ENCODE peak calls at places on chromosomes 6 and 20, in four cellular contexts. O is HepG2, N is K562, B is stomach. H is an unnamed sample.

GRCh38 chr6:45677381-45677992 is 299.8 kb upstream of the SUPT3H start:
- DNase-seq in B (peak; percentile 59), O (no peak), N (no peak), H (peak; percentile 55)

GRCh38 chr6:45880139-45880538 is 135.5 kb downstream of the CLIC5 start:
- DNase-seq in N (no peak), O (peak; percentile 56), B (no peak), H (no peak)

GRCh38 chr20:62307226-62308101 is 4.7 kb downstream of the ADRM1 start:
- DNase-seq in O (no peak), N (no peak), B (no peak), H (no peak)

GRCh38 chr20:22346716-22347115 is 237.7 kb downstream of the FOXA2 start:
- DNase-seq in B (no peak), N (no peak), O (peak; percentile 18), H (no peak)

GRCh38 chr20:58611236-58612020 is 39.7 kb upstream of the STX16 start:
- DNase-seq in B (peak; percentile 31), O (no peak), N (no peak), H (no peak)

GRCh38 chr6:72968704-72969103 is 256.6 kb downstream of the KHDC1L start:
- DNase-seq in O (no peak), B (no peak), N (no peak), H (no peak)

GRCh38 chr20:13554706-13555105 is 84.0 kb downstream of the TASP1 start:
- DNase-seq in N (no peak), B (no peak), O (no peak), H (no peak)

GRCh38 chr6:167925011-167925410 is 72.5 kb upstream of the KIF25 start:
- DNase-seq in B (no peak), N (no peak), O (no peak), H (no peak)

GRCh38 chr20:21106171-21106694 is at the start of gene LINC00237:
- DNase-seq in O (no peak), B (no peak), N (no peak), H (no peak)

GRCh38 chr6:159169557-159170332 is 545 bp downstream of the FNDC1 start:
- DNase-seq in O (no peak), N (no peak), B (no peak), H (no peak)

GRCh38 chr6:41454189-41454789 is 91.9 kb upstream of the FOXP4 start:
- DNase-seq in O (no peak), N (no peak), B (no peak), H (no peak)

GRCh38 chr20:58706975-58707681 is 14.5 kb downstream of the NPEPL1 start:
- DNase-seq in O (no peak), N (no peak), B (no peak), H (peak; percentile 4)

GRCh38 chr6:147217840-147218404 is 13.7 kb downstream of the STXBP5 start:
- DNase-seq in O (no peak), N (no peak), B (no peak), H (no peak)

GRCh38 chr6:135568366-135568765 is 70.8 kb upstream of the AHI1 start:
- DNase-seq in N (peak; percentile 45), B (peak; percentile 34), O (no peak), H (peak; percentile 10)

GRCh38 chr6:30042914-30043313 is 18.2 kb upstream of the POLR1H start:
- DNase-seq in B (no peak), N (no peak), O (no peak), H (no peak)

GRCh38 chr6:168123165-168123911 is 44.3 kb upstream of the FRMD1 start:
- DNase-seq in B (no peak), N (no peak), O (no peak), H (no peak)

GRCh38 chr20:40643891-40644290 is 45.1 kb downstream of the MAFB start:
- DNase-seq in N (no peak), B (no peak), O (no peak), H (no peak)

GRCh38 chr6:88641178-88641903 is 322.1 kb downstream of the RNGTT start:
- DNase-seq in O (no peak), N (no peak), B (no peak), H (no peak)

GRCh38 chr20:42191140-42191860 is 573.1 kb upstream of the CHD6 start:
- DNase-seq in B (no peak), N (peak; percentile 3), O (no peak), H (no peak)

GRCh38 chr6:49980898-49981297 is 11.5 kb upstream of the DEFB113 start:
- DNase-seq in O (no peak), B (no peak), N (peak; percentile 23), H (no peak)

GRCh38 chr6:141552463-141552862 is 580.3 kb upstream of the GJE1 start:
- DNase-seq in O (peak; percentile 89), N (no peak), B (no peak), H (no peak)

GRCh38 chr6:71082033-71082620 is 125.3 kb upstream of the B3GAT2 start:
- DNase-seq in B (no peak), O (no peak), N (no peak), H (no peak)

GRCh38 chr20:407953-408842 is at the start of gene RBCK1:
- DNase-seq in N (peak; percentile 85), B (peak; percentile 88), O (peak; percentile 85), H (peak; percentile 89)

GRCh38 chr6:53436904-53437303 is 88.2 kb upstream of the ELOVL5 start:
- DNase-seq in O (no peak), N (no peak), B (no peak), H (no peak)

DNA sequence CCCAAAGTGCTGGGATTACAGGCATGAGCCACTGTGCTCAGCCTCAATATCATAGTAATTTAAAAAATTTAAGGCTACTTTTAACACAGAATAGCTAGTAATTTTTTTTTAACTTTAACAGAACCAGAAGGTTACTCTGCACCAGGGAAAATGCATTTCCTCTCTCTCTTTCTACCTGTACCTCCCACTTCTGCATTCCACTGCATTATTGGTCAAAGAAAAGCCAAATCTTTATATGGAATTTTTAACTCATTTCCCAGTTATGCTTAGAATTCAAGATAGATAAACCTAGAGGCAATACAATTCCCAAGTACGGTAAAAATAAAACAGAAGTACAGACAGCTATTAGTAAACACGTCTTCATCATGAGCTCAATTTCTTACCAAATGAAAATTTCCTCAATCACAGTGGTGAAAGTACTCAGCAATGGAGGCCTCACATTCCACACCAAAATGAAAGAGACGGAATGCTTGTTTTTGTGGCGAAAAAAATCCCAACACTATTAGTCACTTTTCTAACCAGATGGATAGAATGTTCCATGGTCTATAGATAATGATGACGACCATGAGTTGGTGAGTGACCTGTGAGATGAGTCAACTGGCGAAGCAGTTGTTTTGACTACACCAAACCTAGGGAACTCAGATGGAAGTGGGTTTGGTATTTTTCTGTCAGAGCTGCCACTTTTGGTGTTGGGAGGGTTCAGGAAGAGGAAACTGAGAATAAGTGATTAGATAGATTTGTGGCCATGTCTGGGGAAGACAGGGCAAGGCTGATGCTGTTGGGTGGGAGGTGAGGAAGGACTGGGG is 104.7 kb upstream of the SGK1 start:
- DNase-seq in O (peak; percentile 20), N (peak; percentile 34), B (no peak), H (no peak)
- TF ChIP-seq EP300 in O (no peak), N (no peak), B (no peak), H (no peak)

GRCh38 chr6:31813463-31813849 is 1.6 kb downstream of the HSPA1L start:
- DNase-seq in N (no peak), B (no peak), O (no peak), H (no peak)
- H3K4me3 ChIP-seq in N (peak overlapping the region; percentile 29), B (peak overlapping the region; percentile 31), O (no peak overlapping the region), H (no peak overlapping the region)

GRCh38 chr6:90720404-90720803 is 133.5 kb upstream of the MAP3K7 start:
- DNase-seq in O (no peak), B (no peak), N (no peak), H (no peak)

GRCh38 chr6:90719321-90720195 is 132.7 kb upstream of the MAP3K7 start:
- DNase-seq in O (no peak), B (no peak), N (no peak), H (no peak)

GRCh38 chr6:90722648-90723047 is 135.8 kb upstream of the MAP3K7 start:
- DNase-seq in O (no peak), N (no peak), B (no peak), H (no peak)
- TF ChIP-seq POLR2A in O (no peak), N (no peak), B (no peak), H (no peak)

GRCh38 chr6:105836889-105837288 is 249.2 kb upstream of the PRDM1 start:
- DNase-seq in O (no peak), N (no peak), B (no peak), H (no peak)

GRCh38 chr6:105836379-105836778 is 249.8 kb upstream of the PRDM1 start:
- DNase-seq in N (no peak), O (no peak), B (no peak), H (no peak)

GRCh38 chr6:105832358-105832757 is 253.8 kb upstream of the PRDM1 start:
- DNase-seq in O (no peak), N (no peak), B (no peak), H (no peak)

GRCh38 chr6:105835373-105835772 is 250.8 kb upstream of the PRDM1 start:
- DNase-seq in B (no peak), N (peak; percentile 79), O (peak; percentile 31), H (peak; percentile 16)

GRCh38 chr6:105834548-105834947 is 251.6 kb upstream of the PRDM1 start:
- DNase-seq in O (no peak), N (no peak), B (no peak), H (no peak)
- TF ChIP-seq EP300 in O (no peak), N (no peak), B (no peak), H (no peak)

DNA sequence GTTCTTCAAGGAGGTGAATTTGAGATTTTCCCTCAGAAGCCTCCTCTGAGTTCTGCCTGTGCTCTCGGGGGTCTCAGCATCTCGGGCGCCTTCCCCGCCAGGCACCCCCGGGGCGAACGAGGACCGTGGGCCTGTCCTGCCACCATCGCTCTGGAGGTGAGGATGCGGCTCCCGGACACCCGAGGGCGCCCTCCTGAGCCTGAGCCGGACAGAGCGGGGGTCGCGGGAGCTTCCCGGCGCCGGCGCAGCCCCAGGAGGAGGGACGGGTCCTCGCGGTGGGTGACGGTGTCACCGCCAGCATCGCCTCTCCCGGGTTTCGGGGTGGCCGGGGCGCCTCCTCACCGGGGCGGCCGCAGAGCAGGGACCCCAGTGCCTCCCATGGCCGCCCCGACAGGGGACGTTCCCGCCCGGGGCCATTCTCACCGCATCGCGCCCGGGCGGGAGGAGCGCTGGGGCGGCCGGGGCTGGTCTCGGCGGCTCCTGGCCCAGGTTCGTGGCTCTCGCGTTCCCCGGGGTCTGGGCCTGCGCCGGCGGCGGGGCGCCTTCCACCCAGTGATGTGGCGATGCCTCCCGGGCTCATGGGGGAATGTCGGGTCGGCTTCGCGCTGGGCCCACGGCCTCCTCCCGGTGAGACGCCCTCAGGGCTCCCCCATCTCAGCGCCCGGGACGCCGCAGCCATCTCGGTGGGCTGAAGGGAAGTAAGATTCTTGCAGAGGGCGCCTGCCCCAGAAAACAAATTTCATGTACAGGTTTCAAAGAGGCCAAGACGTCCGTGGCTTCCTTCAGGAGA is 210.5 kb downstream of the ERMARD start:
- DNase-seq in O (no peak), N (no peak), B (peak; percentile 24), H (peak; percentile 21)
- H3K4me3 ChIP-seq in O (no peak overlapping the region), N (no peak overlapping the region), B (peak overlapping the region; percentile 39), H (peak overlapping the region; percentile 53)

H was measured in transverse colon.